ENCODE peak calls at places on chromosomes 12 and 14, in seven cellular contexts. One of them, this sample, is unnamed.

GRCh38 chr12:98232753-98233385 is 282.5 kb upstream of the TMPO start:
- DNase-seq in activated T-cell treated with anti-CD3 and anti-CD28 coated beads, Interleukin-2, amount 50 U/mL, for 48 hours: no peak
- DNase-seq in GM10248: no peak
- DNase-seq in activated naive CD4-positive, alpha-beta T cell treated with anti-CD3 and anti-CD28 coated beads for 36 hours: no peak
- DNase-seq in Calu3: no peak
- DNase-seq in amygdala: no peak
- DNase-seq in EH: no peak
- DNase-seq in this sample: no peak

GRCh38 chr12:19199322-19199721 is 69.8 kb downstream of the PLEKHA5 start:
- DNase-seq in GM10248: no peak
- DNase-seq in activated naive CD4-positive, alpha-beta T cell treated with anti-CD3 and anti-CD28 coated beads for 36 hours: no peak
- DNase-seq in Calu3: no peak
- DNase-seq in EH: no peak
- DNase-seq in activated T-cell treated with anti-CD3 and anti-CD28 coated beads, Interleukin-2, amount 50 U/mL, for 48 hours: no peak
- DNase-seq in amygdala: no peak
- DNase-seq in this sample: no peak

GRCh38 chr12:104669057-104669770 is 212.5 kb downstream of the CHST11 start:
- DNase-seq in EH: no peak
- DNase-seq in activated T-cell treated with anti-CD3 and anti-CD28 coated beads, Interleukin-2, amount 50 U/mL, for 48 hours: no peak
- DNase-seq in Calu3: no peak
- DNase-seq in GM10248: no peak
- DNase-seq in activated naive CD4-positive, alpha-beta T cell treated with anti-CD3 and anti-CD28 coated beads for 36 hours: no peak
- DNase-seq in amygdala: peak
- DNase-seq in this sample: no peak

GRCh38 chr12:84413656-84414055 is 498.9 kb downstream of the SLC6A15 start:
- DNase-seq in activated T-cell treated with anti-CD3 and anti-CD28 coated beads, Interleukin-2, amount 50 U/mL, for 48 hours: no peak
- DNase-seq in GM10248: no peak
- DNase-seq in EH: no peak
- DNase-seq in activated naive CD4-positive, alpha-beta T cell treated with anti-CD3 and anti-CD28 coated beads for 36 hours: no peak
- DNase-seq in Calu3: no peak
- DNase-seq in amygdala: no peak
- DNase-seq in this sample: no peak

GRCh38 chr14:105092124-105092911 is 27.1 kb upstream of the GPR132 start:
- DNase-seq in activated T-cell treated with anti-CD3 and anti-CD28 coated beads, Interleukin-2, amount 50 U/mL, for 48 hours: peak
- DNase-seq in amygdala: no peak
- DNase-seq in Calu3: no peak
- DNase-seq in EH: peak
- DNase-seq in GM10248: peak
- DNase-seq in activated naive CD4-positive, alpha-beta T cell treated with anti-CD3 and anti-CD28 coated beads for 36 hours: no peak
- DNase-seq in this sample: peak

GRCh38 chr14:66066991-66067788 is 419.0 kb upstream of the CCDC196 start:
- DNase-seq in Calu3: no peak
- DNase-seq in amygdala: no peak
- DNase-seq in EH: no peak
- DNase-seq in activated naive CD4-positive, alpha-beta T cell treated with anti-CD3 and anti-CD28 coated beads for 36 hours: no peak
- DNase-seq in activated T-cell treated with anti-CD3 and anti-CD28 coated beads, Interleukin-2, amount 50 U/mL, for 48 hours: no peak
- DNase-seq in GM10248: no peak
- DNase-seq in this sample: peak

GRCh38 chr14:43003845-43004244 is 1397.2 kb downstream of the LRFN5 start:
- DNase-seq in GM10248: no peak
- DNase-seq in activated T-cell treated with anti-CD3 and anti-CD28 coated beads, Interleukin-2, amount 50 U/mL, for 48 hours: no peak
- DNase-seq in Calu3: no peak
- DNase-seq in activated naive CD4-positive, alpha-beta T cell treated with anti-CD3 and anti-CD28 coated beads for 36 hours: no peak
- DNase-seq in EH: no peak
- DNase-seq in amygdala: no peak
- DNase-seq in this sample: peak

GRCh38 chr12:42477931-42478330 is 111.6 kb downstream of the PRICKLE1 start:
- DNase-seq in amygdala: no peak
- DNase-seq in EH: peak
- DNase-seq in activated T-cell treated with anti-CD3 and anti-CD28 coated beads, Interleukin-2, amount 50 U/mL, for 48 hours: no peak
- DNase-seq in activated naive CD4-positive, alpha-beta T cell treated with anti-CD3 and anti-CD28 coated beads for 36 hours: no peak
- DNase-seq in Calu3: no peak
- DNase-seq in GM10248: no peak
- DNase-seq in this sample: peak

GRCh38 chr14:105901226-105901625 is 374.8 kb downstream of the TMEM121 start:
- DNase-seq in GM10248: no peak
- DNase-seq in activated naive CD4-positive, alpha-beta T cell treated with anti-CD3 and anti-CD28 coated beads for 36 hours: no peak
- DNase-seq in EH: no peak
- DNase-seq in Calu3: no peak
- DNase-seq in activated T-cell treated with anti-CD3 and anti-CD28 coated beads, Interleukin-2, amount 50 U/mL, for 48 hours: no peak
- DNase-seq in amygdala: no peak
- DNase-seq in this sample: no peak

GRCh38 chr12:52913424-52913821 is 8.5 kb upstream of the KRT8 start:
- DNase-seq in activated naive CD4-positive, alpha-beta T cell treated with anti-CD3 and anti-CD28 coated beads for 36 hours: no peak
- DNase-seq in Calu3: no peak
- DNase-seq in GM10248: no peak
- DNase-seq in amygdala: no peak
- DNase-seq in activated T-cell treated with anti-CD3 and anti-CD28 coated beads, Interleukin-2, amount 50 U/mL, for 48 hours: no peak
- DNase-seq in EH: no peak
- DNase-seq in this sample: no peak

GRCh38 chr12:75754141-75754540 is 242.7 kb upstream of the KRR1 start:
- DNase-seq in Calu3: no peak
- DNase-seq in EH: no peak
- DNase-seq in activated T-cell treated with anti-CD3 and anti-CD28 coated beads, Interleukin-2, amount 50 U/mL, for 48 hours: no peak
- DNase-seq in GM10248: no peak
- DNase-seq in amygdala: no peak
- DNase-seq in activated naive CD4-positive, alpha-beta T cell treated with anti-CD3 and anti-CD28 coated beads for 36 hours: no peak
- DNase-seq in this sample: no peak

GRCh38 chr12:54191550-54192022 is 2.8 kb upstream of the SMUG1 start:
- DNase-seq in activated naive CD4-positive, alpha-beta T cell treated with anti-CD3 and anti-CD28 coated beads for 36 hours: peak
- DNase-seq in GM10248: peak
- DNase-seq in amygdala: peak
- DNase-seq in activated T-cell treated with anti-CD3 and anti-CD28 coated beads, Interleukin-2, amount 50 U/mL, for 48 hours: peak
- DNase-seq in Calu3: peak
- DNase-seq in EH: peak
- DNase-seq in this sample: peak

GRCh38 chr14:36383674-36384421 is 63.4 kb upstream of the MBIP start:
- DNase-seq in GM10248: no peak
- DNase-seq in amygdala: no peak
- DNase-seq in EH: no peak
- DNase-seq in Calu3: no peak
- DNase-seq in activated T-cell treated with anti-CD3 and anti-CD28 coated beads, Interleukin-2, amount 50 U/mL, for 48 hours: no peak
- DNase-seq in activated naive CD4-positive, alpha-beta T cell treated with anti-CD3 and anti-CD28 coated beads for 36 hours: no peak
- DNase-seq in this sample: peak

GRCh38 chr12:38543151-38543550 is 226.6 kb downstream of the ALG10B start:
- DNase-seq in Calu3: no peak
- DNase-seq in amygdala: no peak
- DNase-seq in activated naive CD4-positive, alpha-beta T cell treated with anti-CD3 and anti-CD28 coated beads for 36 hours: no peak
- DNase-seq in GM10248: no peak
- DNase-seq in EH: no peak
- DNase-seq in activated T-cell treated with anti-CD3 and anti-CD28 coated beads, Interleukin-2, amount 50 U/mL, for 48 hours: no peak
- DNase-seq in this sample: no peak

GRCh38 chr14:49489341-49489740 is 96.8 kb downstream of the RPS29 start:
- DNase-seq in EH: no peak
- DNase-seq in Calu3: no peak
- DNase-seq in GM10248: no peak
- DNase-seq in activated T-cell treated with anti-CD3 and anti-CD28 coated beads, Interleukin-2, amount 50 U/mL, for 48 hours: no peak
- DNase-seq in amygdala: no peak
- DNase-seq in activated naive CD4-positive, alpha-beta T cell treated with anti-CD3 and anti-CD28 coated beads for 36 hours: no peak
- DNase-seq in this sample: no peak

GRCh38 chr14:78127233-78127632 is 42.9 kb upstream of the NRXN3 start:
- DNase-seq in activated naive CD4-positive, alpha-beta T cell treated with anti-CD3 and anti-CD28 coated beads for 36 hours: no peak
- DNase-seq in amygdala: no peak
- DNase-seq in activated T-cell treated with anti-CD3 and anti-CD28 coated beads, Interleukin-2, amount 50 U/mL, for 48 hours: no peak
- DNase-seq in GM10248: no peak
- DNase-seq in Calu3: no peak
- DNase-seq in EH: no peak
- DNase-seq in this sample: no peak

GRCh38 chr14:68544150-68544892 is 248.5 kb downstream of the ZFP36L1 start:
- DNase-seq in EH: peak
- DNase-seq in activated naive CD4-positive, alpha-beta T cell treated with anti-CD3 and anti-CD28 coated beads for 36 hours: no peak
- DNase-seq in activated T-cell treated with anti-CD3 and anti-CD28 coated beads, Interleukin-2, amount 50 U/mL, for 48 hours: no peak
- DNase-seq in amygdala: no peak
- DNase-seq in Calu3: no peak
- DNase-seq in GM10248: no peak
- DNase-seq in this sample: peak

GRCh38 chr12:107992870-107993451 is 136.1 kb upstream of the WSCD2 start:
- DNase-seq in amygdala: no peak
- DNase-seq in EH: peak
- DNase-seq in activated T-cell treated with anti-CD3 and anti-CD28 coated beads, Interleukin-2, amount 50 U/mL, for 48 hours: no peak
- DNase-seq in activated naive CD4-positive, alpha-beta T cell treated with anti-CD3 and anti-CD28 coated beads for 36 hours: no peak
- DNase-seq in GM10248: peak
- DNase-seq in Calu3: peak
- DNase-seq in this sample: peak

GRCh38 chr14:61616524-61617185 is 78.7 kb upstream of the HIF1A start:
- DNase-seq in activated naive CD4-positive, alpha-beta T cell treated with anti-CD3 and anti-CD28 coated beads for 36 hours: no peak
- DNase-seq in Calu3: no peak
- DNase-seq in GM10248: no peak
- DNase-seq in amygdala: no peak
- DNase-seq in activated T-cell treated with anti-CD3 and anti-CD28 coated beads, Interleukin-2, amount 50 U/mL, for 48 hours: no peak
- DNase-seq in EH: peak
- DNase-seq in this sample: peak

GRCh38 chr12:15684896-15685658 is 104.1 kb downstream of the EPS8 start:
- DNase-seq in activated naive CD4-positive, alpha-beta T cell treated with anti-CD3 and anti-CD28 coated beads for 36 hours: no peak
- DNase-seq in EH: peak
- DNase-seq in activated T-cell treated with anti-CD3 and anti-CD28 coated beads, Interleukin-2, amount 50 U/mL, for 48 hours: no peak
- DNase-seq in amygdala: no peak
- DNase-seq in GM10248: no peak
- DNase-seq in Calu3: no peak
- DNase-seq in this sample: peak

GRCh38 chr12:121793501-121793835 is at the start of gene RHOF:
- DNase-seq in amygdala: no peak
- DNase-seq in Calu3: peak
- DNase-seq in activated T-cell treated with anti-CD3 and anti-CD28 coated beads, Interleukin-2, amount 50 U/mL, for 48 hours: no peak
- DNase-seq in GM10248: peak
- DNase-seq in activated naive CD4-positive, alpha-beta T cell treated with anti-CD3 and anti-CD28 coated beads for 36 hours: no peak
- DNase-seq in EH: peak
- DNase-seq in this sample: peak

GRCh38 chr12:14259481-14260010 is 105.9 kb upstream of the ATF7IP start:
- DNase-seq in EH: no peak
- DNase-seq in Calu3: no peak
- DNase-seq in GM10248: no peak
- DNase-seq in activated T-cell treated with anti-CD3 and anti-CD28 coated beads, Interleukin-2, amount 50 U/mL, for 48 hours: no peak
- DNase-seq in amygdala: no peak
- DNase-seq in activated naive CD4-positive, alpha-beta T cell treated with anti-CD3 and anti-CD28 coated beads for 36 hours: no peak
- DNase-seq in this sample: no peak

GRCh38 chr12:94849411-94849976 is 154.0 kb downstream of the NDUFA12 start:
- DNase-seq in GM10248: no peak
- DNase-seq in amygdala: no peak
- DNase-seq in activated naive CD4-positive, alpha-beta T cell treated with anti-CD3 and anti-CD28 coated beads for 36 hours: no peak
- DNase-seq in EH: no peak
- DNase-seq in Calu3: no peak
- DNase-seq in activated T-cell treated with anti-CD3 and anti-CD28 coated beads, Interleukin-2, amount 50 U/mL, for 48 hours: no peak
- DNase-seq in this sample: no peak

GRCh38 chr14:61567838-61568571 is 127.3 kb upstream of the HIF1A start:
- DNase-seq in EH: no peak
- DNase-seq in activated naive CD4-positive, alpha-beta T cell treated with anti-CD3 and anti-CD28 coated beads for 36 hours: no peak
- DNase-seq in GM10248: peak
- DNase-seq in amygdala: no peak
- DNase-seq in activated T-cell treated with anti-CD3 and anti-CD28 coated beads, Interleukin-2, amount 50 U/mL, for 48 hours: peak
- DNase-seq in Calu3: no peak
- DNase-seq in this sample: no peak

GRCh38 chr14:27995688-27996087 is 770.9 kb upstream of the FOXG1 start:
- DNase-seq in EH: no peak
- DNase-seq in Calu3: no peak
- DNase-seq in GM10248: no peak
- DNase-seq in amygdala: no peak
- DNase-seq in activated T-cell treated with anti-CD3 and anti-CD28 coated beads, Interleukin-2, amount 50 U/mL, for 48 hours: no peak
- DNase-seq in activated naive CD4-positive, alpha-beta T cell treated with anti-CD3 and anti-CD28 coated beads for 36 hours: no peak
- DNase-seq in this sample: no peak

GRCh38 chr12:120474092-120474960 is 4.8 kb upstream of the SRSF9 start:
- DNase-seq in Calu3: peak
- DNase-seq in activated naive CD4-positive, alpha-beta T cell treated with anti-CD3 and anti-CD28 coated beads for 36 hours: no peak
- DNase-seq in EH: peak
- DNase-seq in amygdala: no peak
- DNase-seq in activated T-cell treated with anti-CD3 and anti-CD28 coated beads, Interleukin-2, amount 50 U/mL, for 48 hours: no peak
- DNase-seq in GM10248: no peak
- DNase-seq in this sample: peak